ENCODE peak calls at places on chromosomes 5 and 9, in seven cellular contexts. One of them, this sample, is unnamed.

GRCh38 chr5:72459089-72459661 is 48.0 kb downstream of the ZNF366 start:
- DNase-seq in NCI-H1092: no peak
- DNase-seq in iPS-NIHi11: no peak
- DNase-seq in HT-29: no peak
- DNase-seq in left ventricle myocardium inferior: no peak
- DNase-seq in IMR-90: no peak
- DNase-seq in mucosa of descending colon: no peak
- DNase-seq in this sample: no peak

GRCh38 chr5:53425598-53426516 is 54.6 kb upstream of the FST start:
- DNase-seq in NCI-H1092: peak; percentile 22
- DNase-seq in iPS-NIHi11: peak; percentile 74
- DNase-seq in HT-29: peak; percentile 66
- DNase-seq in left ventricle myocardium inferior: no peak
- DNase-seq in IMR-90: no peak
- DNase-seq in mucosa of descending colon: no peak
- DNase-seq in this sample: no peak

GRCh38 chr9:120892748-120893584 is 16.0 kb upstream of the PHF19 start:
- DNase-seq in NCI-H1092: peak; percentile 53
- DNase-seq in iPS-NIHi11: no peak
- DNase-seq in HT-29: peak; percentile 59
- DNase-seq in left ventricle myocardium inferior: no peak
- DNase-seq in IMR-90: peak; percentile 94
- DNase-seq in mucosa of descending colon: no peak
- DNase-seq in this sample: peak; percentile 88

GRCh38 chr9:6931913-6932312 is 174.1 kb downstream of the KDM4C start:
- DNase-seq in NCI-H1092: no peak
- DNase-seq in iPS-NIHi11: no peak
- DNase-seq in HT-29: peak; percentile 36
- DNase-seq in left ventricle myocardium inferior: no peak
- DNase-seq in IMR-90: peak; percentile 86
- DNase-seq in mucosa of descending colon: no peak
- DNase-seq in this sample: peak; percentile 73

GRCh38 chr5:147763791-147764525 is 18.6 kb downstream of the JAKMIP2 start:
- DNase-seq in NCI-H1092: no peak
- DNase-seq in iPS-NIHi11: no peak
- DNase-seq in HT-29: no peak
- DNase-seq in left ventricle myocardium inferior: no peak
- DNase-seq in IMR-90: peak; percentile 7
- DNase-seq in mucosa of descending colon: no peak
- DNase-seq in this sample: peak; percentile 83

GRCh38 chr5:21615195-21615765 is 1237.9 kb downstream of the CDH12 start:
- DNase-seq in NCI-H1092: no peak
- DNase-seq in iPS-NIHi11: no peak
- DNase-seq in HT-29: no peak
- DNase-seq in left ventricle myocardium inferior: no peak
- DNase-seq in IMR-90: no peak
- DNase-seq in mucosa of descending colon: no peak
- DNase-seq in this sample: no peak

GRCh38 chr9:71306134-71306533 is 184.7 kb upstream of the TRPM3 start:
- DNase-seq in NCI-H1092: no peak
- DNase-seq in iPS-NIHi11: no peak
- DNase-seq in HT-29: no peak
- DNase-seq in left ventricle myocardium inferior: no peak
- DNase-seq in IMR-90: no peak
- DNase-seq in mucosa of descending colon: no peak
- DNase-seq in this sample: no peak

GRCh38 chr5:39605966-39606591 is 181.3 kb upstream of the DAB2 start:
- DNase-seq in NCI-H1092: no peak
- DNase-seq in iPS-NIHi11: no peak
- DNase-seq in HT-29: peak; percentile 46
- DNase-seq in left ventricle myocardium inferior: no peak
- DNase-seq in IMR-90: peak; percentile 36
- DNase-seq in mucosa of descending colon: no peak
- DNase-seq in this sample: peak; percentile 50

GRCh38 chr5:140242099-140242498 is 60.8 kb downstream of the PFDN1 start:
- DNase-seq in NCI-H1092: no peak
- DNase-seq in iPS-NIHi11: no peak
- DNase-seq in HT-29: no peak
- DNase-seq in left ventricle myocardium inferior: no peak
- DNase-seq in IMR-90: no peak
- DNase-seq in mucosa of descending colon: no peak
- DNase-seq in this sample: no peak

GRCh38 chr5:176726746-176727527 is 79.7 kb downstream of the TSPAN17 start:
- DNase-seq in NCI-H1092: no peak
- DNase-seq in iPS-NIHi11: no peak
- DNase-seq in HT-29: no peak
- DNase-seq in left ventricle myocardium inferior: no peak
- DNase-seq in IMR-90: no peak
- DNase-seq in mucosa of descending colon: no peak
- DNase-seq in this sample: no peak

GRCh38 chr9:81162361-81162760 is 527.0 kb downstream of the TLE1 start:
- DNase-seq in NCI-H1092: no peak
- DNase-seq in iPS-NIHi11: no peak
- DNase-seq in HT-29: no peak
- DNase-seq in left ventricle myocardium inferior: no peak
- DNase-seq in IMR-90: no peak
- DNase-seq in mucosa of descending colon: no peak
- DNase-seq in this sample: no peak

GRCh38 chr9:35518981-35519679 is 29.2 kb downstream of the RUSC2 start:
- DNase-seq in NCI-H1092: no peak
- DNase-seq in iPS-NIHi11: no peak
- DNase-seq in HT-29: no peak
- DNase-seq in left ventricle myocardium inferior: no peak
- DNase-seq in IMR-90: peak; percentile 58
- DNase-seq in mucosa of descending colon: no peak
- DNase-seq in this sample: peak; percentile 36

GRCh38 chr5:180467028-180467427 is 27.2 kb upstream of the CNOT6 start:
- DNase-seq in NCI-H1092: no peak
- DNase-seq in iPS-NIHi11: no peak
- DNase-seq in HT-29: peak; percentile 29
- DNase-seq in left ventricle myocardium inferior: peak; percentile 41
- DNase-seq in IMR-90: no peak
- DNase-seq in mucosa of descending colon: peak; percentile 87
- DNase-seq in this sample: no peak

GRCh38 chr5:165881259-165881658 is 2375.8 kb downstream of the MAT2B start:
- DNase-seq in NCI-H1092: no peak
- DNase-seq in iPS-NIHi11: peak; percentile 25
- DNase-seq in HT-29: peak; percentile 11
- DNase-seq in left ventricle myocardium inferior: no peak
- DNase-seq in IMR-90: no peak
- DNase-seq in mucosa of descending colon: no peak
- DNase-seq in this sample: no peak

GRCh38 chr5:35202319-35203111 is 27.8 kb downstream of the PRLR start:
- DNase-seq in NCI-H1092: peak; percentile 14
- DNase-seq in iPS-NIHi11: peak; percentile 72
- DNase-seq in HT-29: peak; percentile 76
- DNase-seq in left ventricle myocardium inferior: peak; percentile 29
- DNase-seq in IMR-90: peak; percentile 52
- DNase-seq in mucosa of descending colon: no peak
- DNase-seq in this sample: peak; percentile 42

GRCh38 chr9:36327903-36328302 is 69.7 kb upstream of the GNE start:
- DNase-seq in NCI-H1092: no peak
- DNase-seq in iPS-NIHi11: no peak
- DNase-seq in HT-29: peak; percentile 31
- DNase-seq in left ventricle myocardium inferior: no peak
- DNase-seq in IMR-90: peak; percentile 47
- DNase-seq in mucosa of descending colon: no peak
- DNase-seq in this sample: no peak

GRCh38 chr9:71716138-71716909 is 52.0 kb downstream of the CEMIP2 start:
- DNase-seq in NCI-H1092: no peak
- DNase-seq in iPS-NIHi11: no peak
- DNase-seq in HT-29: no peak
- DNase-seq in left ventricle myocardium inferior: no peak
- DNase-seq in IMR-90: no peak
- DNase-seq in mucosa of descending colon: no peak
- DNase-seq in this sample: peak; percentile 15

GRCh38 chr5:125198270-125198974 is 452.0 kb upstream of the ZNF608 start:
- DNase-seq in NCI-H1092: peak; percentile 89
- DNase-seq in iPS-NIHi11: peak; percentile 38
- DNase-seq in HT-29: peak; percentile 66
- DNase-seq in left ventricle myocardium inferior: peak; percentile 74
- DNase-seq in IMR-90: peak; percentile 84
- DNase-seq in mucosa of descending colon: no peak
- DNase-seq in this sample: peak; percentile 86

GRCh38 chr5:135978212-135978631 is 23.4 kb upstream of the LECT2 start:
- DNase-seq in NCI-H1092: no peak
- DNase-seq in iPS-NIHi11: no peak
- DNase-seq in HT-29: no peak
- DNase-seq in left ventricle myocardium inferior: no peak
- DNase-seq in IMR-90: no peak
- DNase-seq in mucosa of descending colon: no peak
- DNase-seq in this sample: no peak

GRCh38 chr5:55324815-55325418 is 17.1 kb downstream of the MTREX start:
- DNase-seq in NCI-H1092: no peak
- DNase-seq in iPS-NIHi11: peak; percentile 21
- DNase-seq in HT-29: peak; percentile 71
- DNase-seq in left ventricle myocardium inferior: no peak
- DNase-seq in IMR-90: peak; percentile 58
- DNase-seq in mucosa of descending colon: no peak
- DNase-seq in this sample: peak; percentile 55

GRCh38 chr5:80037366-80037765 is 2.2 kb downstream of the THBS4 start:
- DNase-seq in NCI-H1092: no peak
- DNase-seq in iPS-NIHi11: no peak
- DNase-seq in HT-29: no peak
- DNase-seq in left ventricle myocardium inferior: no peak
- DNase-seq in IMR-90: no peak
- DNase-seq in mucosa of descending colon: no peak
- DNase-seq in this sample: no peak

GRCh38 chr5:79011219-79011836 is 26.2 kb upstream of the ARSB start:
- DNase-seq in NCI-H1092: no peak
- DNase-seq in iPS-NIHi11: no peak
- DNase-seq in HT-29: no peak
- DNase-seq in left ventricle myocardium inferior: no peak
- DNase-seq in IMR-90: peak; percentile 90
- DNase-seq in mucosa of descending colon: no peak
- DNase-seq in this sample: peak; percentile 72

GRCh38 chr5:123776761-123777160 is 264.8 kb downstream of the CSNK1G3 start:
- DNase-seq in NCI-H1092: no peak
- DNase-seq in iPS-NIHi11: no peak
- DNase-seq in HT-29: no peak
- DNase-seq in left ventricle myocardium inferior: no peak
- DNase-seq in IMR-90: peak; percentile 88
- DNase-seq in mucosa of descending colon: no peak
- DNase-seq in this sample: peak; percentile 78

GRCh38 chr9:111621895-111622480 is 9.1 kb upstream of the DNAJC25 start:
- DNase-seq in NCI-H1092: no peak
- DNase-seq in iPS-NIHi11: peak; percentile 32
- DNase-seq in HT-29: peak; percentile 68
- DNase-seq in left ventricle myocardium inferior: no peak
- DNase-seq in IMR-90: peak; percentile 64
- DNase-seq in mucosa of descending colon: no peak
- DNase-seq in this sample: peak; percentile 50

GRCh38 chr9:117156150-117156688 is 258.6 kb downstream of the ASTN2 start:
- DNase-seq in NCI-H1092: no peak
- DNase-seq in iPS-NIHi11: no peak
- DNase-seq in HT-29: no peak
- DNase-seq in left ventricle myocardium inferior: no peak
- DNase-seq in IMR-90: no peak
- DNase-seq in mucosa of descending colon: no peak
- DNase-seq in this sample: no peak

GRCh38 chr9:94971378-94972131 is 245.1 kb downstream of the AOPEP start:
- DNase-seq in NCI-H1092: no peak
- DNase-seq in iPS-NIHi11: no peak
- DNase-seq in HT-29: no peak
- DNase-seq in left ventricle myocardium inferior: no peak
- DNase-seq in IMR-90: no peak
- DNase-seq in mucosa of descending colon: no peak
- DNase-seq in this sample: no peak

GRCh38 chr9:91589101-91589553 is 165.5 kb upstream of the NFIL3 start:
- DNase-seq in NCI-H1092: peak; percentile 52
- DNase-seq in iPS-NIHi11: no peak
- DNase-seq in HT-29: no peak
- DNase-seq in left ventricle myocardium inferior: peak; percentile 35
- DNase-seq in IMR-90: peak; percentile 88
- DNase-seq in mucosa of descending colon: no peak
- DNase-seq in this sample: peak; percentile 75

GRCh38 chr9:98415782-98416181 is 160.3 kb upstream of the TBC1D2 start:
- DNase-seq in NCI-H1092: no peak
- DNase-seq in iPS-NIHi11: no peak
- DNase-seq in HT-29: no peak
- DNase-seq in left ventricle myocardium inferior: no peak
- DNase-seq in IMR-90: no peak
- DNase-seq in mucosa of descending colon: no peak
- DNase-seq in this sample: no peak